ENCODE peak calls at places on chromosome X, in six cellular contexts. F, W, V, E, T and L are unnamed samples.
A peak's percentile ranks its signal among the peaks of the same experiment; 100 is the strongest.

GRCh38 chrX:32421266-32421665 is 790.1 kb downstream of the DMD start:
- DNase-seq in F (no peak), W (no peak), V (no peak), E (no peak), T (no peak), L (no peak)

GRCh38 chrX:19377799-19378198 is 34.1 kb downstream of the PDHA1 start:
- DNase-seq in F (no peak), W (no peak), V (no peak), E (no peak), T (no peak), L (no peak)

GRCh38 chrX:130975947-130976346 is 72.9 kb upstream of the ENOX2 start:
- DNase-seq in F (peak; percentile 79), W (peak; percentile 48), V (peak; percentile 55), E (no peak), T (no peak), L (no peak)

GRCh38 chrX:11266329-11266830 is 26.8 kb upstream of the AMELX start:
- DNase-seq in F (no peak), W (no peak), V (no peak), E (no peak), T (no peak), L (no peak)

GRCh38 chrX:45400380-45400779 is 199.7 kb upstream of the DIPK2B start:
- DNase-seq in F (no peak), W (no peak), V (peak; percentile 74), E (no peak), T (no peak), L (no peak)

GRCh38 chrX:53313746-53314105 is 32.3 kb upstream of the IQSEC2 start:
- DNase-seq in F (no peak), W (no peak), V (no peak), E (no peak), T (no peak), L (no peak)

GRCh38 chrX:15790766-15791380 is 589 bp downstream of the ZRSR2 start:
- DNase-seq in F (peak; percentile 4), W (no peak), V (peak; percentile 3), E (no peak), T (no peak), L (no peak)

GRCh38 chrX:48580662-48581061 is 6.4 kb downstream of the RBM3 start:
- DNase-seq in F (peak; percentile 35), W (no peak), V (no peak), E (no peak), T (no peak), L (no peak)

GRCh38 chrX:71140440-71140839 is 4.2 kb upstream of the NLGN3 start:
- DNase-seq in F (no peak), W (no peak), V (no peak), E (no peak), T (no peak), L (no peak)

GRCh38 chrX:129981207-129981553 is 1.3 kb upstream of the BCORL1 start:
- DNase-seq in F (no peak), W (peak; percentile 13), V (no peak), E (no peak), T (no peak), L (no peak)

GRCh38 chrX:154419688-154420401 is 8.5 kb downstream of the TAFAZZIN start:
- DNase-seq in F (no peak), W (peak; percentile 82), V (no peak), E (no peak), T (peak; percentile 28), L (no peak)

GRCh38 chrX:110402855-110403230 is 44.2 kb downstream of the RTL9 start:
- DNase-seq in F (no peak), W (no peak), V (no peak), E (no peak), T (no peak), L (no peak)

GRCh38 chrX:110402091-110402854 is 43.6 kb downstream of the RTL9 start:
- DNase-seq in F (peak; percentile 83), W (no peak), V (peak; percentile 62), E (peak; percentile 22), T (peak; percentile 15), L (peak; percentile 66)

GRCh38 chrX:110403436-110403835 is 44.8 kb downstream of the RTL9 start:
- DNase-seq in F (no peak), W (no peak), V (no peak), E (no peak), T (no peak), L (no peak)

GRCh38 chrX:110403839-110404238 is 45.2 kb downstream of the RTL9 start:
- DNase-seq in F (no peak), W (no peak), V (no peak), E (no peak), T (no peak), L (no peak)

DNA sequence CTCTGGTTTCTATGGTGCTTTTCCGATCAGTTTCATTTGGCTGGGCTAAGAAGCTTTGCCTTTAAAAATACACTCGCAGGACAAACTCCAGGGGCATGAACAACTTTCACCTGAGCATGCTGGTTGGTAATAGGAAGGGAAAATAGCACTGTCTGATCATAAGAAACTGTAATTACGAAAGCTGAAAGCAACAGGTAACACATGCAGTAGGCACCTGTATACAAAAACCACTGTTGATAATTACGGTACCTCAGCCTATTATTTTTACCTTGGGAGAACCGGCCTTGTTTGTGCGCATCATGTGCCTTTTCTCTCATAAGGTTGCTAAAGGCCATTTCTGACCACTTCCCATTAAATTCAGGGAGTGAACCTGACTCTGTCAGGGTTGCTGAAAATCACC is 45.7 kb downstream of the RTL9 start:
- DNase-seq in F (no peak), W (no peak), V (no peak), E (no peak), T (no peak), L (no peak)
- H3K27me3 ChIP-seq in F (no peaks in the 10 kb centered on the region), W (no peaks in the 10 kb centered on the region), V (no peaks in the 10 kb centered on the region), E (no peaks in the 10 kb centered on the region), T (peaks cover 49% of the 10 kb centered on the region), L (no peaks in the 10 kb centered on the region)

DNA sequence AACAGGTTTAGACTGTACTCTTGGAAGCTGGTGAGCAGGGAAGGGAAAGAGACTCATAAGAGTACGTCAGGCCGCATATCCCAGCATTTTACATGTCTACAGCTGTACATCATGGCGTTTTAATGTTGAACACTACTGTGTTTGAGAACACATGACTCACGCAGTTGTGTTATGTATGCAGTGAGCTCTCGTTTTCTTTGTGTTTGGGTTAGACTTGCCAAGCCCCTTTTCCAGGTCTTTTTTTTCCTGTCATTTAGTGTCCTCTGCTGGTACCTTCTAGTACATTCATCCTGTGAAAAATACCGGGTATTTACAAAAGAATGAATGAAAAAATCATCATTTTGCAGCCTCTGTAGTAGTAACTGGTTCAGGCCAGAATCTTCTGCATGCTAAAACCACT is 35.3 kb downstream of the SMS start:
- DNase-seq in F (peak; percentile 66), W (no peak), V (peak; percentile 71), E (no peak), T (no peak), L (no peak)
- H3K4me3 ChIP-seq in F (no peak overlapping the region), W (no peak overlapping the region), V (no peak overlapping the region), E (no peak overlapping the region), T (no peak overlapping the region), L (no peak overlapping the region)

GRCh38 chrX:113422323-113422722 is 581.7 kb upstream of the AMOT start:
- DNase-seq in F (no peak), W (no peak), V (no peak), E (no peak), T (no peak), L (no peak)
- H3K27me3 ChIP-seq in F (no peaks in the 10 kb centered on the region), W (no peaks in the 10 kb centered on the region), V (no peaks in the 10 kb centered on the region), E (no peaks in the 10 kb centered on the region), T (no peaks in the 10 kb centered on the region), L (no peaks in the 10 kb centered on the region)

GRCh38 chrX:78945186-78945912 is at the start of gene P2RY10:
- DNase-seq in F (no peak), W (no peak), V (no peak), E (no peak), T (no peak), L (no peak)
- H3K4me3 ChIP-seq in F (no peak within 1 kb of the TSS), W (no peak within 1 kb of the TSS), V (no peak within 1 kb of the TSS), E (no peak within 1 kb of the TSS), T (no peak within 1 kb of the TSS), L (no peak within 1 kb of the TSS)

GRCh38 chrX:31320740-31321139 is 248.9 kb upstream of the FTHL17 start:
- DNase-seq in F (no peak), W (no peak), V (no peak), E (no peak), T (no peak), L (no peak)

GRCh38 chrX:31316340-31316991 is 244.6 kb upstream of the FTHL17 start:
- DNase-seq in F (no peak), W (no peak), V (no peak), E (no peak), T (no peak), L (no peak)

GRCh38 chrX:31319586-31319985 is 247.7 kb upstream of the FTHL17 start:
- DNase-seq in F (no peak), W (no peak), V (no peak), E (no peak), T (no peak), L (no peak)

GRCh38 chrX:31314921-31315320 is 243.1 kb upstream of the FTHL17 start:
- DNase-seq in F (no peak), W (peak; percentile 16), V (peak; percentile 65), E (no peak), T (no peak), L (no peak)

DNA sequence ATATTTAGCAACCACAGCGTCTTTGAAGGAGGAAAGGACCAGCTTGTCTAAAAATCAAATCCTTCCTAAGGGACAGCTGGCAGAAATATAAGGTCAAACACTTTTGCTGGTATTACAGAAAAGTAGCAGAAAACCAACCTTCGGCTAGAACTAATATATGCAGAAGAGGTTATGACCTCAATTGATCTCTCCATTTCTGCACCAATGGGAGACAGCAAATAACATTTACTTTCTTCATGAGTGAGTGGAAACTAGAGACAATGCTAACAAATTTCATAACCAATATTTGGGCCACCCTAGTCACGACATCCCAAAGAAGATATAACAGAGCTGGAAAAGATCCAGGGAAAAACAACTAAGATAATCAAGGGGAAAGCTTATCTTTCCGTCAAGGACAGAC is 247.0 kb upstream of the FTHL17 start:
- DNase-seq in F (no peak), W (no peak), V (no peak), E (no peak), T (no peak), L (no peak)
- H3K27me3 ChIP-seq in F (no peaks in the 10 kb centered on the region), W (no peaks in the 10 kb centered on the region), V (no peaks in the 10 kb centered on the region), E (no peaks in the 10 kb centered on the region), T (no peaks in the 10 kb centered on the region), L (no peaks in the 10 kb centered on the region)

DNA sequence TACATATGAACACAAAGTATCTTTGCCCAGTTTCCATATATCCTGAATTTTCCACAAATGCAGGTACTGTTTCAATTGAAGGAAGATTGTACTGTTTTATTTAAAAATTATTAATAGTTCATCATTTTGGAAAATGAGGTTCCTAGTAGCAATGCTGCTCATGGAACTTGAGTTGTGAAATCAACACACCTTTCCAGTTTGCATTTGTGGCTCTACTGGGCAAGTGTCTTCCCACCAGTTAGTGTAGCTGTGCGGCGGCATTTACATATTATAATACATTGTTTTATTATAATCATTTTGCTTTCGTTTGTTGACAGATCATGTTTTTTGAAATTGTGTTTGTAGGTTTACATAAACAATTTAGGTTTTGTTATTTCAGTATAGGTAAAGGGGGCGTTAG is 2.0 kb upstream of the DDX3X start:
- DNase-seq in F (no peak), W (no peak), V (no peak), E (no peak), T (no peak), L (no peak)
- H3K4me3 ChIP-seq in F (no peak overlapping the region), W (peak overlapping the region; percentile 82), V (peak overlapping the region; percentile 59), E (peak overlapping the region; percentile 86), T (peak overlapping the region; percentile 28), L (no peak overlapping the region)